ENCODE peak calls at places on chromosomes 2 and 18, in four cellular contexts. One of them, this sample, is unnamed.

GRCh38 chr2:28348149-28348567 is 44.5 kb upstream of the FOSL2 start:
- DNase-seq in ascending aorta: no peak
- DNase-seq in fibroblast of villous mesenchyme: no peak
- DNase-seq in mucosa of descending colon: no peak
- DNase-seq in this sample: no peak

GRCh38 chr2:211745295-211746097 is 793.1 kb downstream of the ERBB4 start:
- DNase-seq in ascending aorta: no peak
- DNase-seq in fibroblast of villous mesenchyme: peak
- DNase-seq in mucosa of descending colon: peak
- DNase-seq in this sample: peak

GRCh38 chr2:233544079-233544690 is 22.4 kb downstream of the USP40 start:
- DNase-seq in mucosa of descending colon: peak
- DNase-seq in ascending aorta: no peak
- DNase-seq in fibroblast of villous mesenchyme: no peak
- DNase-seq in this sample: peak

GRCh38 chr2:234288974-234289455 is 207.9 kb downstream of the ARL4C start:
- DNase-seq in fibroblast of villous mesenchyme: peak
- DNase-seq in ascending aorta: peak
- DNase-seq in mucosa of descending colon: peak
- DNase-seq in this sample: peak

GRCh38 chr2:64625352-64626145 is 28.2 kb downstream of the SERTAD2 start:
- DNase-seq in mucosa of descending colon: no peak
- DNase-seq in ascending aorta: no peak
- DNase-seq in fibroblast of villous mesenchyme: no peak
- DNase-seq in this sample: no peak

GRCh38 chr2:12303181-12304030 is 413.3 kb upstream of the TRIB2 start:
- DNase-seq in fibroblast of villous mesenchyme: peak
- DNase-seq in ascending aorta: no peak
- DNase-seq in mucosa of descending colon: no peak
- DNase-seq in this sample: peak

GRCh38 chr2:105952131-105952530 is 207.4 kb downstream of the NCK2 start:
- DNase-seq in mucosa of descending colon: no peak
- DNase-seq in ascending aorta: no peak
- DNase-seq in fibroblast of villous mesenchyme: no peak
- DNase-seq in this sample: no peak

GRCh38 chr2:237700583-237701032 is 73.2 kb downstream of the LRRFIP1 start:
- DNase-seq in ascending aorta: peak
- DNase-seq in fibroblast of villous mesenchyme: peak
- DNase-seq in mucosa of descending colon: no peak
- DNase-seq in this sample: peak

GRCh38 chr2:137091704-137092103 is 326.4 kb downstream of the THSD7B start:
- DNase-seq in ascending aorta: peak
- DNase-seq in fibroblast of villous mesenchyme: no peak
- DNase-seq in mucosa of descending colon: no peak
- DNase-seq in this sample: peak

GRCh38 chr2:23658466-23658942 is 268.4 kb downstream of the ATAD2B start:
- DNase-seq in ascending aorta: no peak
- DNase-seq in mucosa of descending colon: peak
- DNase-seq in fibroblast of villous mesenchyme: no peak
- DNase-seq in this sample: no peak

GRCh38 chr2:29329899-29330298 is 214.7 kb downstream of the CLIP4 start:
- DNase-seq in ascending aorta: no peak
- DNase-seq in fibroblast of villous mesenchyme: no peak
- DNase-seq in mucosa of descending colon: no peak
- DNase-seq in this sample: no peak

GRCh38 chr2:195559431-195559914 is 97.6 kb upstream of the SLC39A10 start:
- DNase-seq in fibroblast of villous mesenchyme: peak
- DNase-seq in ascending aorta: no peak
- DNase-seq in mucosa of descending colon: peak
- DNase-seq in this sample: peak

GRCh38 chr2:234191819-234192407 is 141.4 kb downstream of the SPP2 start:
- DNase-seq in ascending aorta: no peak
- DNase-seq in fibroblast of villous mesenchyme: peak
- DNase-seq in mucosa of descending colon: no peak
- DNase-seq in this sample: no peak

GRCh38 chr2:105398522-105399206 is at the start of gene FHL2:
- DNase-seq in mucosa of descending colon: peak
- DNase-seq in fibroblast of villous mesenchyme: peak
- DNase-seq in ascending aorta: peak
- DNase-seq in this sample: peak

GRCh38 chr2:216572582-216573578 is 60.3 kb upstream of the IGFBP2 start:
- DNase-seq in ascending aorta: peak
- DNase-seq in fibroblast of villous mesenchyme: peak
- DNase-seq in mucosa of descending colon: peak
- DNase-seq in this sample: peak

GRCh38 chr2:23824777-23825212 is 102.1 kb downstream of the ATAD2B start:
- DNase-seq in ascending aorta: no peak
- DNase-seq in fibroblast of villous mesenchyme: peak
- DNase-seq in mucosa of descending colon: peak
- DNase-seq in this sample: peak

GRCh38 chr18:35818353-35818667 is 154.2 kb upstream of the RMP24 start:
- DNase-seq in mucosa of descending colon: no peak
- DNase-seq in fibroblast of villous mesenchyme: no peak
- DNase-seq in ascending aorta: no peak
- DNase-seq in this sample: no peak

GRCh38 chr2:118644190-118644589 is 203.3 kb downstream of the EN1 start:
- DNase-seq in ascending aorta: no peak
- DNase-seq in mucosa of descending colon: no peak
- DNase-seq in fibroblast of villous mesenchyme: no peak
- DNase-seq in this sample: no peak

GRCh38 chr2:144522741-144523605 is 3.1 kb upstream of the ZEB2 start:
- DNase-seq in ascending aorta: no peak
- DNase-seq in mucosa of descending colon: no peak
- DNase-seq in fibroblast of villous mesenchyme: no peak
- DNase-seq in this sample: no peak

GRCh38 chr2:117960231-117960630 is 53.6 kb downstream of the CCDC93 start:
- DNase-seq in mucosa of descending colon: peak
- DNase-seq in ascending aorta: no peak
- DNase-seq in fibroblast of villous mesenchyme: no peak
- DNase-seq in this sample: no peak

GRCh38 chr2:223026357-223027110 is 25.5 kb upstream of the KCNE4 start:
- DNase-seq in mucosa of descending colon: no peak
- DNase-seq in ascending aorta: no peak
- DNase-seq in fibroblast of villous mesenchyme: peak
- DNase-seq in this sample: peak

GRCh38 chr2:187618813-187619212 is 64.6 kb upstream of the TFPI start:
- DNase-seq in fibroblast of villous mesenchyme: peak
- DNase-seq in ascending aorta: no peak
- DNase-seq in mucosa of descending colon: no peak
- DNase-seq in this sample: no peak

GRCh38 chr18:475202-475624 is 25.3 kb downstream of the COLEC12 start:
- DNase-seq in ascending aorta: no peak
- DNase-seq in mucosa of descending colon: no peak
- DNase-seq in fibroblast of villous mesenchyme: peak
- DNase-seq in this sample: peak

GRCh38 chr2:223759569-223760430 is 77.6 kb downstream of the AP1S3 start:
- DNase-seq in ascending aorta: no peak
- DNase-seq in fibroblast of villous mesenchyme: no peak
- DNase-seq in mucosa of descending colon: no peak
- DNase-seq in this sample: peak

GRCh38 chr2:213238753-213239591 is 45.3 kb upstream of the SPAG16 start:
- DNase-seq in mucosa of descending colon: no peak
- DNase-seq in fibroblast of villous mesenchyme: peak
- DNase-seq in ascending aorta: peak
- DNase-seq in this sample: peak

GRCh38 chr2:10083692-10084566 is 3.7 kb upstream of the CYS1 start:
- DNase-seq in ascending aorta: no peak
- DNase-seq in mucosa of descending colon: no peak
- DNase-seq in fibroblast of villous mesenchyme: no peak
- DNase-seq in this sample: no peak

GRCh38 chr18:14768241-14768640 is 20.3 kb downstream of the ANKRD30B start:
- DNase-seq in mucosa of descending colon: no peak
- DNase-seq in ascending aorta: no peak
- DNase-seq in fibroblast of villous mesenchyme: no peak
- DNase-seq in this sample: peak

GRCh38 chr2:127561371-127561770 is 25.9 kb downstream of the MYO7B start:
- DNase-seq in fibroblast of villous mesenchyme: no peak
- DNase-seq in ascending aorta: peak
- DNase-seq in mucosa of descending colon: no peak
- DNase-seq in this sample: no peak

GRCh38 chr18:74082476-74083070 is 65.1 kb downstream of the FBXO15 start:
- DNase-seq in mucosa of descending colon: peak
- DNase-seq in ascending aorta: no peak
- DNase-seq in fibroblast of villous mesenchyme: peak
- DNase-seq in this sample: peak

GRCh38 chr2:40658917-40659316 is 207.0 kb upstream of the SLC8A1 start:
- DNase-seq in fibroblast of villous mesenchyme: peak
- DNase-seq in ascending aorta: no peak
- DNase-seq in mucosa of descending colon: no peak
- DNase-seq in this sample: peak

GRCh38 chr2:1900736-1901135 is 156.4 kb upstream of the PXDN start:
- DNase-seq in ascending aorta: no peak
- DNase-seq in mucosa of descending colon: no peak
- DNase-seq in fibroblast of villous mesenchyme: no peak
- DNase-seq in this sample: no peak

GRCh38 chr2:42138163-42139016 is 30.8 kb upstream of the EML4 start:
- DNase-seq in fibroblast of villous mesenchyme: peak
- DNase-seq in ascending aorta: peak
- DNase-seq in mucosa of descending colon: peak
- DNase-seq in this sample: peak

GRCh38 chr2:178895171-178895570 is 87.9 kb upstream of the TTN start:
- DNase-seq in mucosa of descending colon: no peak
- DNase-seq in ascending aorta: no peak
- DNase-seq in fibroblast of villous mesenchyme: no peak
- DNase-seq in this sample: no peak

GRCh38 chr2:159185401-159186130 is 100.9 kb downstream of the WDSUB1 start:
- DNase-seq in ascending aorta: no peak
- DNase-seq in mucosa of descending colon: peak
- DNase-seq in fibroblast of villous mesenchyme: peak
- DNase-seq in this sample: peak

GRCh38 chr2:241506793-241507429 is 1.5 kb downstream of the STK25 start:
- DNase-seq in fibroblast of villous mesenchyme: peak
- DNase-seq in ascending aorta: no peak
- DNase-seq in mucosa of descending colon: no peak
- DNase-seq in this sample: no peak

GRCh38 chr2:200218645-200219044 is 87.8 kb upstream of the SPATS2L start:
- DNase-seq in mucosa of descending colon: no peak
- DNase-seq in ascending aorta: no peak
- DNase-seq in fibroblast of villous mesenchyme: no peak
- DNase-seq in this sample: no peak

GRCh38 chr2:111982822-111983221 is 72.2 kb upstream of the TMEM87B start:
- DNase-seq in fibroblast of villous mesenchyme: no peak
- DNase-seq in mucosa of descending colon: no peak
- DNase-seq in ascending aorta: no peak
- DNase-seq in this sample: no peak

GRCh38 chr18:11047156-11047555 is 102.2 kb downstream of the PIEZO2 start:
- DNase-seq in mucosa of descending colon: no peak
- DNase-seq in ascending aorta: no peak
- DNase-seq in fibroblast of villous mesenchyme: no peak
- DNase-seq in this sample: no peak

GRCh38 chr18:45741056-45741455 is 17.1 kb downstream of the SLC14A1 start:
- DNase-seq in ascending aorta: no peak
- DNase-seq in mucosa of descending colon: no peak
- DNase-seq in fibroblast of villous mesenchyme: no peak
- DNase-seq in this sample: no peak
- H3K4me3 ChIP-seq in ascending aorta: no peak
- H3K4me3 ChIP-seq in mucosa of descending colon: no peak
- H3K4me3 ChIP-seq in fibroblast of villous mesenchyme: no peak
- H3K4me3 ChIP-seq in this sample: no peak

GRCh38 chr2:43219383-43220228 is 6.8 kb downstream of the ZFP36L2 start:
- DNase-seq in ascending aorta: peak
- DNase-seq in mucosa of descending colon: peak
- DNase-seq in fibroblast of villous mesenchyme: peak
- DNase-seq in this sample: peak
- TF ChIP-seq CTCF in ascending aorta: no peak
- TF ChIP-seq CTCF in mucosa of descending colon: peak
- TF ChIP-seq CTCF in fibroblast of villous mesenchyme: no peak
- TF ChIP-seq CTCF in this sample: no peak

GRCh38 chr2:48414980-48415764 is 114.8 kb upstream of the STON1 start:
- DNase-seq in ascending aorta: no peak
- DNase-seq in mucosa of descending colon: no peak
- DNase-seq in fibroblast of villous mesenchyme: peak
- DNase-seq in this sample: peak
- H3K4me3 ChIP-seq in ascending aorta: no peak
- H3K4me3 ChIP-seq in mucosa of descending colon: no peak
- H3K4me3 ChIP-seq in fibroblast of villous mesenchyme: no peak
- H3K4me3 ChIP-seq in this sample: no peak

GRCh38 chr2:86193901-86194567 is 1.2 kb downstream of the IMMT start:
- DNase-seq in mucosa of descending colon: no peak
- DNase-seq in fibroblast of villous mesenchyme: no peak
- DNase-seq in ascending aorta: no peak
- DNase-seq in this sample: no peak
- TF ChIP-seq CTCF in mucosa of descending colon: no peak
- TF ChIP-seq CTCF in fibroblast of villous mesenchyme: no peak
- TF ChIP-seq CTCF in ascending aorta: no peak
- TF ChIP-seq CTCF in this sample: peak